ENCODE peak calls at places on chromosomes 1 and 21, in seven cellular contexts. L is iPS-NIHi11, U is Ammon's horn, I is NCI-H748 treated with DMSO at 0.1 percent for 48 hours, B is HT-29, P is HTR-8/SVneo, H is GM13976. A is an unnamed sample.

GRCh38 chr1:241767737-241768136 is 80.3 kb upstream of the EXO1 start:
- DNase-seq in L (no peak), U (no peak), I (no peak), B (no peak), P (no peak), H (no peak), A (no peak)

GRCh38 chr1:2194319-2194897 is at the start of gene FAAP20:
- DNase-seq in L (peak), U (peak), I (no peak), B (peak), P (peak), H (peak), A (no peak)

GRCh38 chr21:16815228-16815627 is 697.6 kb upstream of the CXADR start:
- DNase-seq in L (no peak), U (no peak), I (no peak), B (no peak), P (no peak), H (no peak), A (no peak)

GRCh38 chr1:153430561-153430960 is 14.2 kb downstream of the S100A7A start:
- DNase-seq in L (no peak), U (no peak), I (no peak), B (no peak), P (no peak), H (no peak), A (no peak)

GRCh38 chr1:224432672-224433040 is 1.9 kb downstream of the WDR26 start:
- DNase-seq in L (no peak), U (peak), I (no peak), B (peak), P (no peak), H (no peak), A (peak)

GRCh38 chr21:46214478-46215340 is 13.9 kb downstream of the LSS start:
- DNase-seq in L (no peak), U (no peak), I (no peak), B (no peak), P (no peak), H (peak), A (no peak)

GRCh38 chr1:165928075-165928731 is 100.8 kb downstream of the UCK2 start:
- DNase-seq in L (peak), U (peak), I (peak), B (peak), P (peak), H (peak), A (peak)

GRCh38 chr1:47738560-47739182 is 258.5 kb downstream of the TRABD2B start:
- DNase-seq in L (peak), U (peak), I (peak), B (peak), P (peak), H (no peak), A (peak)

GRCh38 chr1:16258591-16259135 is 21.7 kb upstream of the CPLANE2 start:
- DNase-seq in L (no peak), U (no peak), I (no peak), B (no peak), P (no peak), H (no peak), A (no peak)

GRCh38 chr1:204319462-204319861 is 40.3 kb downstream of the PLEKHA6 start:
- DNase-seq in L (no peak), U (no peak), I (no peak), B (peak), P (peak), H (no peak), A (peak)

GRCh38 chr1:233627376-233627775 is 13.5 kb downstream of the KCNK1 start:
- DNase-seq in L (no peak), U (peak), I (no peak), B (no peak), P (no peak), H (no peak), A (no peak)

GRCh38 chr1:187001198-187001904 is 172.6 kb downstream of the PLA2G4A start:
- DNase-seq in L (no peak), U (peak), I (no peak), B (no peak), P (no peak), H (no peak), A (peak)

GRCh38 chr1:234938924-234939323 is 189.7 kb downstream of the TOMM20 start:
- DNase-seq in L (no peak), U (no peak), I (no peak), B (no peak), P (no peak), H (no peak), A (no peak)

GRCh38 chr1:171160181-171160580 is 24.9 kb upstream of the FMO2 start:
- DNase-seq in L (no peak), U (no peak), I (no peak), B (no peak), P (no peak), H (no peak), A (no peak)

GRCh38 chr1:178664278-178664677 is 60.8 kb upstream of the RALGPS2 start:
- DNase-seq in L (no peak), U (peak), I (no peak), B (no peak), P (no peak), H (no peak), A (no peak)

GRCh38 chr1:17113973-17114372 is 5.3 kb downstream of the PADI2 start:
- DNase-seq in L (no peak), U (peak), I (no peak), B (no peak), P (peak), H (no peak), A (no peak)

GRCh38 chr1:2049517-2050481 is at the start of gene PRKCZ:
- DNase-seq in L (peak), U (no peak), I (peak), B (peak), P (peak), H (peak), A (no peak)

GRCh38 chr1:172144445-172145060 is 275.9 kb upstream of the C1orf105 start:
- DNase-seq in L (no peak), U (no peak), I (no peak), B (no peak), P (no peak), H (no peak), A (peak)

GRCh38 chr1:41672641-41673313 is 188.3 kb upstream of the EDN2 start:
- DNase-seq in L (no peak), U (no peak), I (no peak), B (no peak), P (no peak), H (no peak), A (peak)